ENCODE peak calls at places on chromosomes 7 and 10, in ten cellular contexts. U is ELR; B is nucleus accumbens; S is KBM-7; M is left ventricle myocardium inferior; R is GM19239; X is right lobe of liver; L is activated naive CD4-positive, alpha-beta T cell treated with anti-CD3 and anti-CD28 coated beads for 36 hours; J is AG09309; Z is globus pallidus. F is an unnamed sample.
A peak's percentile ranks its signal among the peaks of the same experiment; 100 is the strongest.

GRCh38 chr10:86613905-86614304 is 40.4 kb upstream of the OPN4 start:
- DNase-seq in U (no peak), B (no peak), S (no peak), M (no peak), R (no peak), X (no peak), L (no peak), J (no peak), Z (no peak), F (no peak)

GRCh38 chr10:5434017-5434753 is 21.8 kb downstream of the NET1 start:
- DNase-seq in U (peak; percentile 86), B (no peak), S (peak; percentile 62), M (no peak), R (no peak), X (no peak), L (no peak), J (no peak), Z (peak; percentile 38), F (no peak)

GRCh38 chr10:103145860-103146466 is 47.1 kb downstream of the NT5C2 start:
- DNase-seq in U (peak; percentile 69), B (no peak), S (no peak), M (peak; percentile 50), R (no peak), X (peak; percentile 75), L (peak; percentile 60), J (peak; percentile 81), Z (no peak), F (peak; percentile 67)

GRCh38 chr10:130615463-130615862 is 479.3 kb downstream of the GLRX3 start:
- DNase-seq in U (no peak), B (no peak), S (peak; percentile 16), M (no peak), R (no peak), X (no peak), L (no peak), J (no peak), Z (no peak), F (no peak)

GRCh38 chr7:95933618-95934017 is 161.3 kb downstream of the DYNC1I1 start:
- DNase-seq in U (no peak), B (peak; percentile 16), S (no peak), M (no peak), R (no peak), X (no peak), L (no peak), J (no peak), Z (no peak), F (no peak)

GRCh38 chr7:24722386-24723177 is 34.7 kb downstream of the GSDME start:
- DNase-seq in U (peak; percentile 42), B (no peak), S (no peak), M (no peak), R (no peak), X (no peak), L (no peak), J (no peak), Z (no peak), F (no peak)

GRCh38 chr7:138784692-138785091 is 13.1 kb upstream of the TMEM213 start:
- DNase-seq in U (peak; percentile 15), B (no peak), S (no peak), M (no peak), R (no peak), X (no peak), L (no peak), J (no peak), Z (no peak), F (no peak)

GRCh38 chr7:36970551-36971514 is 246.5 kb upstream of the AOAH start:
- DNase-seq in U (no peak), B (no peak), S (no peak), M (no peak), R (no peak), X (no peak), L (no peak), J (no peak), Z (no peak), F (no peak)

GRCh38 chr7:148264933-148265557 is 325.5 kb upstream of the C7orf33 start:
- DNase-seq in U (peak; percentile 51), B (peak; percentile 6), S (peak; percentile 39), M (no peak), R (peak; percentile 4), X (no peak), L (peak; percentile 35), J (no peak), Z (peak; percentile 21), F (peak; percentile 40)

GRCh38 chr10:78177431-78178185 is 143.9 kb downstream of the RPS24 start:
- DNase-seq in U (no peak), B (no peak), S (no peak), M (no peak), R (no peak), X (no peak), L (no peak), J (no peak), Z (no peak), F (no peak)

GRCh38 chr10:71434760-71435394 is 38.2 kb downstream of the CDH23 start:
- DNase-seq in U (no peak), B (no peak), S (no peak), M (no peak), R (no peak), X (no peak), L (no peak), J (no peak), Z (no peak), F (no peak)

GRCh38 chr7:125828153-125828690 is 898.6 kb upstream of the POT1 start:
- DNase-seq in U (peak; percentile 14), B (no peak), S (no peak), M (no peak), R (no peak), X (no peak), L (no peak), J (no peak), Z (no peak), F (no peak)

GRCh38 chr10:7945469-7946187 is 108.9 kb upstream of the GATA3 start:
- DNase-seq in U (peak; percentile 55), B (no peak), S (no peak), M (no peak), R (no peak), X (no peak), L (no peak), J (no peak), Z (peak; percentile 5), F (no peak)

GRCh38 chr7:19690736-19691135 is 18.1 kb downstream of the POLR1F start:
- DNase-seq in U (no peak), B (no peak), S (no peak), M (no peak), R (no peak), X (no peak), L (no peak), J (no peak), Z (no peak), F (no peak)

GRCh38 chr10:50527438-50528043 is 96.2 kb downstream of the SGMS1 start:
- DNase-seq in U (no peak), B (no peak), S (no peak), M (no peak), R (no peak), X (no peak), L (no peak), J (no peak), Z (no peak), F (no peak)

GRCh38 chr10:87931836-87932230 is 68.4 kb downstream of the PTEN start:
- DNase-seq in U (peak; percentile 88), B (no peak), S (no peak), M (no peak), R (no peak), X (no peak), L (no peak), J (no peak), Z (no peak), F (no peak)

GRCh38 chr10:68553599-68553998 is 6.5 kb upstream of the TET1 start:
- DNase-seq in U (no peak), B (no peak), S (no peak), M (no peak), R (no peak), X (no peak), L (no peak), J (no peak), Z (no peak), F (no peak)

GRCh38 chr10:92242910-92243671 is 47.8 kb downstream of the CPEB3 start:
- DNase-seq in U (no peak), B (peak; percentile 77), S (peak; percentile 82), M (peak; percentile 45), R (no peak), X (peak; percentile 76), L (peak; percentile 57), J (no peak), Z (peak; percentile 87), F (peak; percentile 84)

GRCh38 chr10:118587881-118588651 is 7.4 kb downstream of the PRLHR start:
- DNase-seq in U (no peak), B (no peak), S (no peak), M (no peak), R (no peak), X (no peak), L (no peak), J (no peak), Z (no peak), F (no peak)

GRCh38 chr10:72309290-72310240 is 35.8 kb downstream of the DDIT4 start:
- DNase-seq in U (no peak), B (peak; percentile 61), S (no peak), M (peak; percentile 70), R (no peak), X (no peak), L (peak; percentile 52), J (no peak), Z (peak; percentile 80), F (peak; percentile 66)

GRCh38 chr7:112735261-112735660 is 54.9 kb downstream of the TMEM168 start:
- DNase-seq in U (no peak), B (no peak), S (no peak), M (no peak), R (no peak), X (no peak), L (no peak), J (no peak), Z (no peak), F (no peak)

GRCh38 chr10:1752153-1752552 is 14.8 kb upstream of the ADARB2 start:
- DNase-seq in U (no peak), B (no peak), S (no peak), M (no peak), R (no peak), X (no peak), L (no peak), J (no peak), Z (no peak), F (no peak)

GRCh38 chr7:143369678-143370651 is 7.5 kb upstream of the FAM131B start:
- DNase-seq in U (no peak), B (no peak), S (no peak), M (no peak), R (no peak), X (no peak), L (no peak), J (no peak), Z (no peak), F (no peak)

GRCh38 chr10:85187047-85187446 is 858.7 kb downstream of the CCSER2 start:
- DNase-seq in U (no peak), B (no peak), S (no peak), M (no peak), R (no peak), X (no peak), L (no peak), J (no peak), Z (no peak), F (no peak)

GRCh38 chr10:116769791-116770190 is 27.4 kb upstream of the HSPA12A start:
- DNase-seq in U (peak; percentile 58), B (no peak), S (no peak), M (no peak), R (no peak), X (no peak), L (no peak), J (no peak), Z (no peak), F (no peak)

GRCh38 chr10:70193391-70193844 is 23.1 kb upstream of the SAR1A start:
- DNase-seq in U (no peak), B (no peak), S (no peak), M (no peak), R (no peak), X (no peak), L (no peak), J (no peak), Z (no peak), F (no peak)

GRCh38 chr7:2261611-2262010 is 19.6 kb downstream of the NUDT1 start:
- DNase-seq in U (no peak), B (peak; percentile 5), S (peak; percentile 46), M (no peak), R (peak; percentile 69), X (peak; percentile 54), L (peak; percentile 38), J (no peak), Z (peak; percentile 45), F (no peak)

GRCh38 chr10:24674892-24675632 is 48.6 kb downstream of the ARHGAP21 start:
- DNase-seq in U (no peak), B (no peak), S (no peak), M (no peak), R (no peak), X (no peak), L (no peak), J (no peak), Z (no peak), F (no peak)